ENCODE peak calls at places on chromosome 3, in five cellular contexts. J, R, U, X and W are unnamed samples.

GRCh38 chr3:5002174-5002870 is 23.1 kb downstream of the BHLHE40 start:
- DNase-seq in R (no peak), X (no peak), J (no peak), U (no peak), W (no peak)

GRCh38 chr3:144636833-144637232 is 665.2 kb downstream of the DIPK2A start:
- DNase-seq in X (no peak), U (no peak), J (no peak), R (peak; percentile 2), W (no peak)

GRCh38 chr3:115836944-115837343 is 213.6 kb downstream of the GAP43 start:
- DNase-seq in R (peak; percentile 47), J (peak; percentile 26), U (no peak), X (no peak), W (no peak)

GRCh38 chr3:189824629-189825312 is 193.6 kb downstream of the TP63 start:
- DNase-seq in R (peak; percentile 73), X (peak; percentile 53), U (no peak), J (peak; percentile 81), W (no peak)

GRCh38 chr3:195762611-195763247 is 42.0 kb downstream of the MUC20 start:
- DNase-seq in R (no peak), U (no peak), X (no peak), J (no peak), W (no peak)

GRCh38 chr3:76369170-76369569 is 583.8 kb upstream of the ZNF717 start:
- DNase-seq in J (peak; percentile 26), X (no peak), R (no peak), U (no peak), W (no peak)

GRCh38 chr3:14440531-14441239 is 38.3 kb downstream of the SLC6A6 start:
- DNase-seq in X (no peak), U (no peak), R (peak; percentile 34), J (no peak), W (no peak)

GRCh38 chr3:12629560-12629959 is 34.4 kb downstream of the RAF1 start:
- DNase-seq in U (peak; percentile 58), J (peak; percentile 84), X (peak; percentile 62), R (no peak), W (no peak)

GRCh38 chr3:98577178-98577895 is 16.1 kb downstream of the CPOX start:
- DNase-seq in X (no peak), J (peak; percentile 85), U (no peak), R (peak; percentile 33), W (no peak)

GRCh38 chr3:196636369-196637349 is 2.8 kb upstream of the NRROS start:
- DNase-seq in X (no peak), J (peak; percentile 17), U (no peak), R (no peak), W (no peak)

GRCh38 chr3:158369279-158369678 is 201.7 kb upstream of the MLF1 start:
- DNase-seq in R (no peak), J (no peak), U (no peak), X (no peak), W (no peak)

GRCh38 chr3:127613406-127613805 is 15.2 kb downstream of the MCM2 start:
- DNase-seq in X (no peak), J (peak; percentile 34), U (no peak), R (no peak), W (no peak)

GRCh38 chr3:138046084-138046483 is 36.1 kb downstream of the CLDN18 start:
- DNase-seq in U (peak; percentile 20), R (no peak), X (no peak), J (no peak), W (no peak)

GRCh38 chr3:151901946-151902285 is 28.5 kb downstream of the SUCNR1 start:
- DNase-seq in X (no peak), U (no peak), R (no peak), J (no peak), W (no peak)

GRCh38 chr3:8573342-8573926 is 71.2 kb downstream of the SSUH2 start:
- DNase-seq in J (no peak), R (peak; percentile 45), U (no peak), X (no peak), W (no peak)

GRCh38 chr3:129655326-129655725 is 48.9 kb upstream of the PLXND1 start:
- DNase-seq in J (no peak), R (no peak), U (no peak), X (no peak), W (no peak)

GRCh38 chr3:126846316-126846715 is 136.6 kb upstream of the PLXNA1 start:
- DNase-seq in R (peak; percentile 56), U (no peak), X (no peak), J (peak; percentile 43), W (no peak)

GRCh38 chr3:184786271-184787010 is 25.5 kb upstream of the VPS8 start:
- DNase-seq in J (peak; percentile 97), X (no peak), R (peak; percentile 92), U (peak; percentile 64), W (no peak)

GRCh38 chr3:133572158-133573053 is 1.1 kb upstream of the CDV3 start:
- DNase-seq in X (no peak), R (peak; percentile 58), J (peak; percentile 40), U (no peak), W (peak; percentile 88)

GRCh38 chr3:60225848-60226247 is 1025.4 kb downstream of the FHIT start:
- DNase-seq in X (no peak), J (no peak), R (no peak), U (no peak), W (no peak)

GRCh38 chr3:52184690-52185089 is 13.3 kb upstream of the ALAS1 start:
- DNase-seq in R (no peak), J (no peak), X (no peak), U (no peak), W (no peak)

GRCh38 chr3:45644467-45645201 is 44.6 kb upstream of the SACM1L start:
- DNase-seq in R (peak; percentile 73), U (no peak), X (no peak), J (peak; percentile 86), W (no peak)

GRCh38 chr3:127666684-127667083 is 6.1 kb upstream of the ABTB1 start:
- DNase-seq in R (no peak), X (no peak), J (no peak), U (no peak), W (no peak)

DNA sequence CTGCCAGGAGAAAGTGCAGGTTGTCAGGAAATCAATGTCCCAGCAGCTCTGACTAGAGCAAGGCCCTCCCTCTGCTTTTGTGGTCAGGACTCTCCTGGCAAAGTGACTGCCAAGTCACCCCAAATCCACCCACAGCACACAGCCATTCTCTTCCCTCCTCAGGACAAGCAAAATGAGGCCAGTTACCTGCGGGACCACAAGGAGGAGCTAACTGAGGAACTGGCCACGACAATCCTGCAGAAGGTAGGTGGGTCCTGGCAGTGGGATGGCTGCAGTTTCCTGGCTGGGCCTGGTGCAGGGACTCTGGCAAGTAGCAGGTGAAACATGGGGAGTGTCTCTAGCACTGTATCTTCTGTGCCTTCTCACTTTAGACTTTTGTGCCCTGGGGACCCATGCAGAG is 142.5 kb upstream of the EIF1B start:
- DNase-seq in X (no peak), U (no peak), R (no peak), J (no peak), W (no peak)
- TF ChIP-seq CTCF in X (no peak), U (no peak), R (no peak), J (no peak), W (no peak)

GRCh38 chr3:132135628-132136333 is 101.0 kb upstream of the CPNE4 start:
- DNase-seq in U (no peak), R (peak; percentile 79), X (no peak), J (peak; percentile 98), W (no peak)
- H3K4me3 ChIP-seq in U (no peak overlapping the region), R (no peak overlapping the region), X (no peak overlapping the region), J (peak overlapping the region; percentile 18), W (no peak overlapping the region)

GRCh38 chr3:32340639-32341365 is 50.9 kb upstream of the CMTM7 start:
- DNase-seq in J (no peak), X (no peak), U (no peak), R (no peak), W (no peak)
- TF ChIP-seq CTCF in J (no peak), X (no peak), U (no peak), R (no peak), W (no peak)

GRCh38 chr3:106512846-106513245 is 644.0 kb upstream of the CBLB start:
- DNase-seq in J (no peak), R (no peak), U (no peak), X (no peak), W (no peak)

GRCh38 chr3:106518516-106518915 is 649.7 kb upstream of the CBLB start:
- DNase-seq in X (no peak), U (no peak), R (peak; percentile 28), J (peak; percentile 55), W (no peak)

GRCh38 chr3:106510206-106510605 is 641.4 kb upstream of the CBLB start:
- DNase-seq in J (peak; percentile 82), U (no peak), R (no peak), X (no peak), W (no peak)

DNA sequence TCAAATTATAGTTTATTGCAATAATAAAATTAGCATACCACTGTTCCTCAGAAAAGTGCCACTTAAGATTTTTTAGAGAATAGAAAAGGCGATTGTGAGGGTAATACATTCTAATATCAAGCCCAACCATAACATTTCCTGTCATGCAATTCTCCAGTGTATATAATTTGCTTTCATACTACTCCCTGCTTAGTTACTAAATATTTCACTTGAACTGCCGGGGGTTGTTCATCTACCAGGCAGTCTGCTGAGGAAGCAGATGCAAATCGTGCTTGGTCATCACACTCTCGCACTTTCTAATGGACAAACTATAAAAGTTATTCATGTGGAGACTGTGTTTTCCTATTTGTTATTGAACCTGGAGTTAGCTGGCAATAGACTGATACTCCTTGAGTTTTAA is 645.6 kb upstream of the CBLB start:
- DNase-seq in J (no peak), X (no peak), U (no peak), R (no peak), W (no peak)
- H3K4me3 ChIP-seq in J (no peak overlapping the region), X (no peak overlapping the region), U (no peak overlapping the region), R (no peak overlapping the region), W (no peak overlapping the region)

DNA sequence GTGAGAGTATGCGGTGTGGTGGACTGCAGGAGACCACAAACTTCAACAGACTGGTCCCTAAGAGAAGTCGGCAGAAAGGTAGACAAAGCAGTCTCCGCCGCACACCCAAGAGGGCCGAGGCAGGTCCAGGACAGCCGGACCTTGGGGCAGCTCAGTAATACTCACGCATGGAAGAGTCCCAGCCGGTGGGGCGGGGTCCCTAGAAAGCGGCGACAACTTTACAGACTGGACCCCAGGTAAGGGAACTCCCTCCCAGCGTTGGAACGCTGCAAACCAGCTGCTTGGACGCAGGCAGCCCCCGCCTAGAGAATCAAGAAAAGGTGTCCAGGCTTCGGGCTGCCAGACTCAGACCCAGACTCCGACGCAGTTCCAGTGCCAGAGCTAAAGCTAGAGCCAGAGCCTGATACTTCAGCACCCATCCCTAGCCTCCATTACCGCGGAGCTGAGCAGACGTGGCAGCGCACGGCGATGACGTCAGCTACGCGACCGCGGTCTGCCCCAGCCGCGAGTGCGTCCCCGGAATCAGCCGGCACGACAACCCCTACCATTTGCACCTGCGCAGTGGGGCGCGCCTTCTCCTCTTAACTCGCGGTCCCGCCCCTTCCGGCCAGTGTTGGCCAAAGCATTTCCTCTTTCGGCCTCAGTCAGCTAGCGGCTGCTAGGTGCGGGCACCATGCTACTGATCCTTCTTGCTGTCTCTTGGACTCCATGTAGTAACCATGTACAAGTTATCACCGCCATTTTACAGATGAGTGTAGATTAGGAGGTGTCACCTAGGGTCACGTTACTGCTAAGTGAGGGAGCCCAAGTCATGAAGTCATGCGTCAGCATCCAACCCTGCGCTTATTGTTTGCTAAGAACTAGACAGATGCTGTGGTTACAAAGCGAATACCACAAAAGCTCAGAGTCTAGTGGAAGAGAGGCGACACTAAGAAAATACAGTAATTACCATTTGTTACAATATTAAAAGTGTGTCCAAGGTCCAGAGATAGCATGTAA is at the start of gene TMEM39A:
- DNase-seq in J (peak; percentile 98), R (peak; percentile 99), U (peak; percentile 100), X (peak; percentile 99), W (peak; percentile 95)
- TF ChIP-seq CTCF in J (peak; percentile 6), R (no peak), U (peak; percentile 13), X (peak; percentile 54), W (no peak)